ENCODE peak calls at places on chromosomes 6 and 20, in four cellular contexts. One of them, this sample, is unnamed.

GRCh38 chr20:25195014-25195961 is at the start of gene ENTPD6:
- DNase-seq in cardiac fibroblast: peak; percentile 90
- DNase-seq in NCI-H446 treated with DMSO at 0.1 percent for 48 hours: peak; percentile 71
- DNase-seq in thoracic aorta: peak; percentile 50
- DNase-seq in this sample: peak; percentile 71

GRCh38 chr6:135382182-135382628 is 115.3 kb downstream of the AHI1 start:
- DNase-seq in cardiac fibroblast: no peak
- DNase-seq in NCI-H446 treated with DMSO at 0.1 percent for 48 hours: no peak
- DNase-seq in thoracic aorta: no peak
- DNase-seq in this sample: no peak

GRCh38 chr6:161094904-161095440 is 103.4 kb downstream of the MAP3K4 start:
- DNase-seq in cardiac fibroblast: no peak
- DNase-seq in NCI-H446 treated with DMSO at 0.1 percent for 48 hours: no peak
- DNase-seq in thoracic aorta: no peak
- DNase-seq in this sample: no peak

GRCh38 chr6:27287751-27288135 is 24.3 kb downstream of the POM121L2 start:
- DNase-seq in cardiac fibroblast: no peak
- DNase-seq in NCI-H446 treated with DMSO at 0.1 percent for 48 hours: no peak
- DNase-seq in thoracic aorta: no peak
- DNase-seq in this sample: no peak

GRCh38 chr20:54023406-54023805 is 47.0 kb downstream of the BCAS1 start:
- DNase-seq in cardiac fibroblast: no peak
- DNase-seq in NCI-H446 treated with DMSO at 0.1 percent for 48 hours: no peak
- DNase-seq in thoracic aorta: no peak
- DNase-seq in this sample: no peak

GRCh38 chr6:35148167-35148741 is 7.1 kb upstream of the TCP11 start:
- DNase-seq in cardiac fibroblast: peak; percentile 37
- DNase-seq in NCI-H446 treated with DMSO at 0.1 percent for 48 hours: no peak
- DNase-seq in thoracic aorta: no peak
- DNase-seq in this sample: no peak

GRCh38 chr20:46562009-46562372 is 11.5 kb upstream of the OCSTAMP start:
- DNase-seq in cardiac fibroblast: no peak
- DNase-seq in NCI-H446 treated with DMSO at 0.1 percent for 48 hours: no peak
- DNase-seq in thoracic aorta: no peak
- DNase-seq in this sample: no peak

GRCh38 chr6:34189806-34190503 is 44.1 kb upstream of the GRM4 start:
- DNase-seq in cardiac fibroblast: no peak
- DNase-seq in NCI-H446 treated with DMSO at 0.1 percent for 48 hours: no peak
- DNase-seq in thoracic aorta: no peak
- DNase-seq in this sample: no peak

GRCh38 chr6:53312355-53312754 is 36.4 kb downstream of the ELOVL5 start:
- DNase-seq in cardiac fibroblast: no peak
- DNase-seq in NCI-H446 treated with DMSO at 0.1 percent for 48 hours: no peak
- DNase-seq in thoracic aorta: no peak
- DNase-seq in this sample: no peak

GRCh38 chr20:39019805-39020325 is 57.7 kb downstream of the DHX35 start:
- DNase-seq in cardiac fibroblast: peak; percentile 22
- DNase-seq in NCI-H446 treated with DMSO at 0.1 percent for 48 hours: no peak
- DNase-seq in thoracic aorta: no peak
- DNase-seq in this sample: no peak

GRCh38 chr6:12232339-12232738 is 57.8 kb upstream of the EDN1 start:
- DNase-seq in cardiac fibroblast: peak; percentile 60
- DNase-seq in NCI-H446 treated with DMSO at 0.1 percent for 48 hours: no peak
- DNase-seq in thoracic aorta: no peak
- DNase-seq in this sample: no peak

GRCh38 chr20:48970681-48971370 is 49.3 kb downstream of the ARFGEF2 start:
- DNase-seq in cardiac fibroblast: no peak
- DNase-seq in NCI-H446 treated with DMSO at 0.1 percent for 48 hours: no peak
- DNase-seq in thoracic aorta: no peak
- DNase-seq in this sample: no peak

GRCh38 chr20:59577037-59577808 is 27.1 kb upstream of the PHACTR3 start:
- DNase-seq in cardiac fibroblast: no peak
- DNase-seq in NCI-H446 treated with DMSO at 0.1 percent for 48 hours: no peak
- DNase-seq in thoracic aorta: no peak
- DNase-seq in this sample: no peak